ENCODE peak calls at places on chromosomes 3 and 15, in six cellular contexts. U is stomach, K is breast epithelium, E is pancreas, N is left ventricle myocardium inferior, Y is heart left ventricle. S is an unnamed sample. For H3K4me1, the result is how much of the 10 kb centered on the place peaks cover.

GRCh38 chr3:30970183-30970582 is 75.7 kb upstream of the GADL1 start:
- DNase-seq in U (no peak), K (no peak), E (no peak), N (no peak), Y (no peak), S (no peak)

GRCh38 chr3:45026957-45027356 is 854 bp downstream of the CLEC3B start:
- DNase-seq in U (no peak), K (no peak), E (no peak), N (peak), Y (peak), S (peak)

GRCh38 chr15:70670680-70671079 is 92.7 kb downstream of the UACA start:
- DNase-seq in U (no peak), K (no peak), E (no peak), N (no peak), Y (no peak), S (no peak)

GRCh38 chr15:90902656-90902995 is 476 bp upstream of the MAN2A2 start:
- DNase-seq in U (no peak), K (no peak), E (no peak), N (no peak), Y (no peak), S (no peak)

GRCh38 chr15:64938192-64938591 is 26.5 kb downstream of the ANKDD1A start:
- DNase-seq in U (no peak), K (no peak), E (no peak), N (no peak), Y (no peak), S (no peak)

GRCh38 chr15:83292317-83292716 is 7.9 kb upstream of the BNC1 start:
- DNase-seq in U (no peak), K (no peak), E (no peak), N (no peak), Y (no peak), S (no peak)

GRCh38 chr3:151379083-151379734 is 5.3 kb downstream of the P2RY12 start:
- DNase-seq in U (no peak), K (no peak), E (no peak), N (no peak), Y (peak), S (no peak)

GRCh38 chr3:10693457-10693856 is 122.6 kb upstream of the SLC6A11 start:
- DNase-seq in U (no peak), K (no peak), E (no peak), N (no peak), Y (no peak), S (no peak)

GRCh38 chr15:57481038-57481705 is 104.9 kb downstream of the CGNL1 start:
- DNase-seq in U (no peak), K (no peak), E (no peak), N (no peak), Y (no peak), S (no peak)

GRCh38 chr15:52660192-52660591 is 19.0 kb downstream of the ATOSA start:
- DNase-seq in U (no peak), K (no peak), E (no peak), N (no peak), Y (no peak), S (no peak)

GRCh38 chr15:72758195-72758594 is 25.4 kb downstream of the ADPGK start:
- DNase-seq in U (no peak), K (no peak), E (no peak), N (no peak), Y (no peak), S (no peak)

GRCh38 chr3:43217206-43217605 is 69.1 kb upstream of the SNRK start:
- DNase-seq in U (no peak), K (no peak), E (no peak), N (no peak), Y (no peak), S (no peak)

GRCh38 chr3:98779936-98780335 is 16.8 kb downstream of the ST3GAL6 start:
- DNase-seq in U (no peak), K (no peak), E (no peak), N (no peak), Y (no peak), S (no peak)

GRCh38 chr15:25667829-25668228 is 195.3 kb downstream of the ATP10A start:
- DNase-seq in U (no peak), K (no peak), E (no peak), N (no peak), Y (no peak), S (no peak)

GRCh38 chr3:46811615-46812236 is 51.5 kb downstream of the MYL3 start:
- DNase-seq in U (no peak), K (peak), E (peak), N (no peak), Y (no peak), S (no peak)

GRCh38 chr15:66032006-66032405 is 162.7 kb downstream of the RAB11A start:
- DNase-seq in U (no peak), K (no peak), E (no peak), N (no peak), Y (no peak), S (no peak)

GRCh38 chr15:66036859-66037258 is 167.6 kb downstream of the RAB11A start:
- DNase-seq in U (no peak), K (no peak), E (no peak), N (no peak), Y (no peak), S (no peak)

GRCh38 chr15:66035901-66036300 is 166.6 kb downstream of the RAB11A start:
- DNase-seq in U (no peak), K (no peak), E (no peak), N (no peak), Y (no peak), S (no peak)

GRCh38 chr15:66038387-66039116 is 169.3 kb downstream of the RAB11A start:
- DNase-seq in U (no peak), K (no peak), E (no peak), N (no peak), Y (no peak), S (no peak)

GRCh38 chr15:66033143-66033542 is 163.9 kb downstream of the RAB11A start:
- DNase-seq in U (no peak), K (no peak), E (no peak), N (no peak), Y (no peak), S (no peak)
- H3K4me1 ChIP-seq in U (under half), K (under half), E (under half), N (under half), Y (under half), S (under half)

GRCh38 chr15:100373037-100373896 is 31.5 kb upstream of the ADAMTS17 start:
- DNase-seq in U (no peak), K (no peak), E (no peak), N (no peak), Y (no peak), S (no peak)

GRCh38 chr15:100372695-100373036 is 30.9 kb upstream of the ADAMTS17 start:
- DNase-seq in U (no peak), K (no peak), E (no peak), N (no peak), Y (no peak), S (no peak)

GRCh38 chr15:100373942-100374341 is 32.2 kb upstream of the ADAMTS17 start:
- DNase-seq in U (no peak), K (no peak), E (no peak), N (no peak), Y (no peak), S (no peak)
- H3K4me3 ChIP-seq in U (peak), K (peak), E (no peak), N (peak), Y (peak), S (no peak)

GRCh38 chr15:63509933-63510547 is 5.6 kb downstream of the USP3 start:
- DNase-seq in U (no peak), K (no peak), E (no peak), N (no peak), Y (no peak), S (no peak)
- H3K4me1 ChIP-seq in U (half or more), K (under half), E (half or more), N (half or more), Y (half or more), S (half or more)

GRCh38 chr3:88632226-88632625 is 475.2 kb upstream of the EPHA3 start:
- DNase-seq in U (no peak), K (no peak), E (no peak), N (no peak), Y (no peak), S (no peak)
- H3K4me3 ChIP-seq in U (no peak), K (no peak), E (no peak), N (no peak), Y (no peak), S (no peak)

GRCh38 chr3:73433079-73433478 is 191.7 kb downstream of the PDZRN3 start:
- DNase-seq in U (no peak), K (no peak), E (no peak), N (no peak), Y (no peak), S (no peak)

GRCh38 chr3:73435055-73435454 is 189.7 kb downstream of the PDZRN3 start:
- DNase-seq in U (no peak), K (no peak), E (no peak), N (no peak), Y (no peak), S (no peak)

GRCh38 chr3:73432723-73433032 is 192.1 kb downstream of the PDZRN3 start:
- DNase-seq in U (no peak), K (no peak), E (no peak), N (no peak), Y (no peak), S (no peak)

GRCh38 chr3:73432021-73432722 is 192.6 kb downstream of the PDZRN3 start:
- DNase-seq in U (no peak), K (no peak), E (no peak), N (no peak), Y (no peak), S (no peak)

GRCh38 chr3:73433681-73434080 is 191.1 kb downstream of the PDZRN3 start:
- DNase-seq in U (no peak), K (no peak), E (no peak), N (no peak), Y (no peak), S (no peak)
- H3K4me1 ChIP-seq in U (half or more), K (under half), E (under half), N (half or more), Y (under half), S (under half)

S was measured in gastrocnemius medialis.